ENCODE peak calls at places on chromosome 16, in five cellular contexts. M is neural crest cell; U is DMS153; L is CD4-positive, alpha-beta memory T cell; D is fibroblast of lung. Y is an unnamed sample.

GRCh38 chr16:4059969-4060368 is 56.3 kb downstream of the ADCY9 start:
- DNase-seq in M (no peak), U (no peak), L (peak), D (no peak), Y (no peak)

GRCh38 chr16:49492090-49492801 is 118.6 kb downstream of the C16orf78 start:
- DNase-seq in M (peak), U (no peak), L (peak), D (peak), Y (peak)

GRCh38 chr16:64450170-64450569 is 671.7 kb downstream of the CDH11 start:
- DNase-seq in M (no peak), U (no peak), L (no peak), D (peak), Y (no peak)

GRCh38 chr16:83561876-83562275 is 245.9 kb upstream of the HSBP1 start:
- DNase-seq in M (peak), U (no peak), L (no peak), D (peak), Y (peak)

GRCh38 chr16:59249049-59249448 is 514.9 kb upstream of the GOT2 start:
- DNase-seq in M (no peak), U (no peak), L (no peak), D (no peak), Y (no peak)

GRCh38 chr16:24538756-24539294 is 541 bp upstream of the RBBP6 start:
- DNase-seq in M (no peak), U (peak), L (no peak), D (no peak), Y (peak)

GRCh38 chr16:75742424-75743047 is 16.2 kb upstream of the CPHXL start:
- DNase-seq in M (no peak), U (no peak), L (no peak), D (no peak), Y (peak)

GRCh38 chr16:87463722-87464690 is 28.8 kb downstream of the ZCCHC14 start:
- DNase-seq in M (no peak), U (no peak), L (no peak), D (peak), Y (no peak)

GRCh38 chr16:4371481-4372314 is at the start of gene VASN:
- DNase-seq in M (peak), U (peak), L (peak), D (peak), Y (no peak)

GRCh38 chr16:70715113-70715711 is 29.4 kb upstream of the MTSS2 start:
- DNase-seq in M (no peak), U (no peak), L (no peak), D (peak), Y (no peak)

GRCh38 chr16:48366165-48367093 is 18.8 kb downstream of the SIAH1 start:
- DNase-seq in M (no peak), U (no peak), L (peak), D (peak), Y (peak)

GRCh38 chr16:28090646-28091377 is 27.3 kb upstream of the GSG1L start:
- DNase-seq in M (no peak), U (no peak), L (no peak), D (peak), Y (peak)

GRCh38 chr16:48546774-48547173 is 63.2 kb downstream of the N4BP1 start:
- DNase-seq in M (no peak), U (peak), L (no peak), D (no peak), Y (no peak)

GRCh38 chr16:23280483-23280967 is 21.6 kb upstream of the SCNN1B start:
- DNase-seq in M (no peak), U (peak), L (no peak), D (peak), Y (no peak)

GRCh38 chr16:4283939-4284338 is 11.1 kb upstream of the TFAP4 start:
- DNase-seq in M (no peak), U (no peak), L (no peak), D (peak), Y (no peak)

GRCh38 chr16:49278944-49279725 is 2.5 kb downstream of the CBLN1 start:
- DNase-seq in M (no peak), U (no peak), L (no peak), D (no peak), Y (no peak)

GRCh38 chr16:81630632-81631026 is 148.5 kb upstream of the PLCG2 start:
- DNase-seq in M (no peak), U (no peak), L (no peak), D (no peak), Y (peak)

GRCh38 chr16:89363621-89364393 is 126.6 kb downstream of the ANKRD11 start:
- DNase-seq in M (no peak), U (no peak), L (peak), D (peak), Y (no peak)

GRCh38 chr16:83807710-83808572 is at the start of gene HSBP1:
- DNase-seq in M (peak), U (peak), L (peak), D (peak), Y (peak)

GRCh38 chr16:55510185-55510805 is 1.4 kb downstream of the LPCAT2 start:
- DNase-seq in M (no peak), U (no peak), L (no peak), D (no peak), Y (no peak)

GRCh38 chr16:56281256-56281805 is 90.0 kb downstream of the GNAO1 start:
- DNase-seq in M (peak), U (no peak), L (no peak), D (no peak), Y (peak)

GRCh38 chr16:15790458-15790857 is 66.4 kb downstream of the MYH11 start:
- DNase-seq in M (no peak), U (no peak), L (no peak), D (peak), Y (no peak)

GRCh38 chr16:7731121-7731520 is 398.5 kb downstream of the RBFOX1 start:
- DNase-seq in M (no peak), U (no peak), L (no peak), D (no peak), Y (no peak)

GRCh38 chr16:81604960-81605383 is 160.4 kb downstream of the CMIP start:
- DNase-seq in M (no peak), U (no peak), L (no peak), D (peak), Y (no peak)

GRCh38 chr16:88772871-88773811 is 11.9 kb downstream of the PIEZO1 start:
- DNase-seq in M (no peak), U (no peak), L (no peak), D (peak), Y (no peak)

GRCh38 chr16:23678430-23679273 is at the start of gene PLK1:
- DNase-seq in M (peak), U (peak), L (peak), D (peak), Y (peak)

GRCh38 chr16:2939968-2940367 is 24.1 kb upstream of the KREMEN2 start:
- DNase-seq in M (no peak), U (no peak), L (no peak), D (no peak), Y (no peak)

GRCh38 chr16:69478685-69479084 is 54.3 kb downstream of the CYB5B start:
- DNase-seq in M (no peak), U (no peak), L (no peak), D (no peak), Y (no peak)

GRCh38 chr16:89867918-89868317 is 5.5 kb upstream of the TCF25 start:
- DNase-seq in M (no peak), U (no peak), L (no peak), D (no peak), Y (no peak)

GRCh38 chr16:29675811-29676643 is 3.0 kb upstream of the QPRT start:
- DNase-seq in M (no peak), U (no peak), L (peak), D (peak), Y (peak)

GRCh38 chr16:11142951-11143740 is 112.9 kb downstream of the SOCS1 start:
- DNase-seq in M (no peak), U (no peak), L (no peak), D (no peak), Y (no peak)

GRCh38 chr16:50697881-50698767 is 4.7 kb downstream of the NOD2 start:
- DNase-seq in M (no peak), U (no peak), L (peak), D (peak), Y (no peak)

GRCh38 chr16:89923640-89924297 is 627 bp downstream of the TUBB3 start:
- DNase-seq in M (peak), U (peak), L (no peak), D (no peak), Y (peak)

GRCh38 chr16:73196670-73197069 is 148.7 kb upstream of the ZFHX3 start:
- DNase-seq in M (peak), U (peak), L (peak), D (peak), Y (peak)

GRCh38 chr16:67249762-67250327 is 1.1 kb downstream of the SLC9A5 start:
- DNase-seq in M (no peak), U (no peak), L (no peak), D (peak), Y (no peak)